ENCODE peak calls at places on chromosomes 4 and X, in four cellular contexts. T, Q, L and X are unnamed samples.

GRCh38 chr4:82217986-82218715 is 155.6 kb downstream of the HNRNPD start:
- DNase-seq in T (no peak), Q (no peak), L (no peak), X (no peak)

GRCh38 chr4:86846921-86847320 is 2.3 kb downstream of the SLC10A6 start:
- DNase-seq in T (no peak), Q (peak), L (no peak), X (no peak)

GRCh38 chr4:1058198-1058996 is 47.0 kb downstream of the FGFRL1 start:
- DNase-seq in T (no peak), Q (no peak), L (no peak), X (peak)

GRCh38 chrX:49659771-49660170 is 36.0 kb downstream of the PAGE1 start:
- DNase-seq in T (no peak), Q (no peak), L (no peak), X (no peak)

GRCh38 chrX:56802921-56803848 is 74.1 kb downstream of the NBDY start:
- DNase-seq in T (no peak), Q (peak), L (peak), X (no peak)

GRCh38 chr4:10715696-10716095 is 31.1 kb upstream of the CLNK start:
- DNase-seq in T (no peak), Q (peak), L (no peak), X (no peak)

GRCh38 chrX:108945883-108946523 is 209.6 kb upstream of the IRS4 start:
- DNase-seq in T (no peak), Q (no peak), L (no peak), X (no peak)

GRCh38 chr4:26346203-26346620 is 25.4 kb downstream of the RBPJ start:
- DNase-seq in T (no peak), Q (no peak), L (no peak), X (no peak)

GRCh38 chrX:24266996-24267395 is 46.9 kb downstream of the SUPT20HL2 start:
- DNase-seq in T (no peak), Q (no peak), L (no peak), X (no peak)

GRCh38 chr4:78650106-78651021 is 98.8 kb downstream of the ANXA3 start:
- DNase-seq in T (no peak), Q (peak), L (no peak), X (no peak)

GRCh38 chrX:120429776-120430535 is 39.1 kb downstream of the LAMP2 start:
- DNase-seq in T (no peak), Q (no peak), L (no peak), X (no peak)

GRCh38 chrX:1205681-1206611 is 6.5 kb downstream of the CRLF2 start:
- DNase-seq in T (no peak), Q (peak), L (peak), X (no peak)

GRCh38 chr4:68797618-68798017 is 18.2 kb upstream of the UGT2B10 start:
- DNase-seq in T (no peak), Q (no peak), L (no peak), X (no peak)